ENCODE peak calls at places on chromosomes 1 and 21, in six cellular contexts. Q is activated CD4-positive, alpha-beta T cell treated with anti-CD3 and anti-CD28 coated beads, Interleukin-2, amount 10 ng/mL, durations not matched to agents 7 days and 5 days; E is substantia nigra; S is NCI-H2171; Y is EL; B is DMS53. I is an unnamed sample.

GRCh38 chr1:155694167-155694566 is 5.3 kb downstream of the DAP3 start:
- DNase-seq in Q (no peak), E (no peak), S (no peak), Y (no peak), B (no peak), I (no peak)

GRCh38 chr1:2438038-2438437 is 25.7 kb upstream of the PEX10 start:
- DNase-seq in Q (no peak), E (no peak), S (peak; percentile 70), Y (no peak), B (no peak), I (no peak)

GRCh38 chr1:26200413-26200812 is 10.0 kb downstream of the CATSPER4 start:
- DNase-seq in Q (no peak), E (no peak), S (no peak), Y (no peak), B (no peak), I (no peak)

GRCh38 chr1:152886090-152886489 is 8.0 kb downstream of the SMCP start:
- DNase-seq in Q (no peak), E (no peak), S (no peak), Y (no peak), B (no peak), I (no peak)

GRCh38 chr1:88731475-88731874 is 47.4 kb downstream of the PKN2 start:
- DNase-seq in Q (no peak), E (no peak), S (no peak), Y (peak; percentile 94), B (peak; percentile 64), I (no peak)

GRCh38 chr1:5764959-5765358 is 227.3 kb downstream of the NPHP4 start:
- DNase-seq in Q (no peak), E (no peak), S (no peak), Y (no peak), B (no peak), I (no peak)

GRCh38 chr1:109890115-109890953 is 20.3 kb upstream of the CSF1 start:
- DNase-seq in Q (no peak), E (no peak), S (no peak), Y (no peak), B (no peak), I (no peak)

GRCh38 chr1:177487481-177487880 is 316.7 kb downstream of the BRINP2 start:
- DNase-seq in Q (no peak), E (no peak), S (no peak), Y (no peak), B (peak; percentile 21), I (no peak)

GRCh38 chr21:43786423-43787179 is 2.8 kb upstream of the RRP1 start:
- DNase-seq in Q (no peak), E (no peak), S (no peak), Y (no peak), B (no peak), I (no peak)

GRCh38 chr1:31848381-31848897 is 32.6 kb upstream of the SPOCD1 start:
- DNase-seq in Q (peak; percentile 65), E (no peak), S (no peak), Y (no peak), B (no peak), I (no peak)

GRCh38 chr1:180863158-180863775 is 49.4 kb upstream of the KIAA1614 start:
- DNase-seq in Q (peak; percentile 56), E (no peak), S (no peak), Y (peak; percentile 67), B (peak; percentile 64), I (no peak)

GRCh38 chr21:26028183-26028582 is 142.4 kb downstream of the APP start:
- DNase-seq in Q (no peak), E (no peak), S (no peak), Y (no peak), B (no peak), I (no peak)

GRCh38 chr1:17731460-17731859 is 23.7 kb upstream of the ACTL8 start:
- DNase-seq in Q (no peak), E (no peak), S (no peak), Y (no peak), B (no peak), I (no peak)

GRCh38 chr1:3673381-3674099 is 21.2 kb downstream of the TP73 start:
- DNase-seq in Q (no peak), E (no peak), S (no peak), Y (no peak), B (no peak), I (no peak)

GRCh38 chr1:201145132-201145531 is 9.1 kb downstream of the TMEM9 start:
- DNase-seq in Q (no peak), E (no peak), S (no peak), Y (no peak), B (no peak), I (no peak)

GRCh38 chr1:205483372-205483771 is 21.1 kb upstream of the CDK18 start:
- DNase-seq in Q (no peak), E (no peak), S (no peak), Y (no peak), B (no peak), I (no peak)